ENCODE peak calls at places on chromosomes 3 and 15, in seven cellular contexts. T is stimulated activated CD8-positive, alpha-beta memory T cell treated with anti-CD3 and anti-CD28 coated beads, Interleukin-7, amount 100 ng/mL, for 48 hours; Z is amygdala; F is HFF-Myc; J is adipocyte; G is skeletal muscle cell; I is stimulated activated CD4-positive, alpha-beta T cell treated with anti-CD3 and anti-CD28 coated beads, Interleukin-4, amount 100 ng/mL, for 48 hours. X is an unnamed sample.

GRCh38 chr3:106447902-106448301 is 579.1 kb upstream of the CBLB start:
- DNase-seq in T (no peak), Z (no peak), F (no peak), J (no peak), G (no peak), I (no peak), X (no peak)

GRCh38 chr3:57003676-57004075 is 56.8 kb upstream of the SPATA12 start:
- DNase-seq in T (no peak), Z (no peak), F (no peak), J (no peak), G (no peak), I (no peak), X (no peak)

GRCh38 chr15:27808182-27808581 is 290.9 kb downstream of the OCA2 start:
- DNase-seq in T (no peak), Z (no peak), F (no peak), J (no peak), G (no peak), I (no peak), X (no peak)

GRCh38 chr3:13198480-13198879 is 125.3 kb upstream of the IQSEC1 start:
- DNase-seq in T (no peak), Z (no peak), F (no peak), J (no peak), G (no peak), I (no peak), X (no peak)

GRCh38 chr15:92077353-92078080 is 224.0 kb downstream of the SLCO3A1 start:
- DNase-seq in T (peak), Z (peak), F (no peak), J (peak), G (no peak), I (peak), X (peak)

GRCh38 chr3:152574461-152575079 is 260.4 kb upstream of the P2RY1 start:
- DNase-seq in T (no peak), Z (no peak), F (peak), J (peak), G (no peak), I (peak), X (peak)

GRCh38 chr3:188286087-188286513 is 132.1 kb downstream of the LPP start:
- DNase-seq in T (no peak), Z (no peak), F (peak), J (peak), G (peak), I (no peak), X (no peak)

GRCh38 chr15:34001536-34001935 is 33.2 kb downstream of the CHRM5 start:
- DNase-seq in T (no peak), Z (no peak), F (no peak), J (no peak), G (no peak), I (no peak), X (no peak)

GRCh38 chr3:16286161-16286560 is 21.1 kb downstream of the OXNAD1 start:
- DNase-seq in T (peak), Z (no peak), F (no peak), J (no peak), G (no peak), I (peak), X (no peak)

GRCh38 chr15:38899300-38899699 is 334.7 kb upstream of the RASGRP1 start:
- DNase-seq in T (no peak), Z (no peak), F (no peak), J (peak), G (no peak), I (no peak), X (no peak)

GRCh38 chr3:150227839-150228238 is 180.3 kb upstream of the TSC22D2 start:
- DNase-seq in T (peak), Z (no peak), F (no peak), J (peak), G (no peak), I (peak), X (no peak)

GRCh38 chr3:21734746-21735145 is 16.3 kb downstream of the ZNF385D start:
- DNase-seq in T (no peak), Z (no peak), F (no peak), J (no peak), G (peak), I (no peak), X (no peak)

GRCh38 chr15:100570282-100570681 is 31.7 kb downstream of the LINS1 start:
- DNase-seq in T (no peak), Z (no peak), F (no peak), J (peak), G (no peak), I (no peak), X (no peak)

GRCh38 chr3:120497318-120497717 is 46.5 kb upstream of the FSTL1 start:
- DNase-seq in T (no peak), Z (no peak), F (peak), J (peak), G (peak), I (no peak), X (no peak)

GRCh38 chr15:57772223-57772957 is 65.9 kb downstream of the POLR2M start:
- DNase-seq in T (no peak), Z (no peak), F (peak), J (peak), G (no peak), I (no peak), X (no peak)

GRCh38 chr3:36907911-36908646 is 36.8 kb downstream of the TRANK1 start:
- DNase-seq in T (peak), Z (no peak), F (no peak), J (peak), G (peak), I (peak), X (no peak)

GRCh38 chr15:67253517-67254237 is 784 bp downstream of the AAGAB start:
- DNase-seq in T (no peak), Z (no peak), F (no peak), J (peak), G (no peak), I (no peak), X (no peak)

GRCh38 chr15:62607643-62608042 is 434.9 kb upstream of the TPM1 start:
- DNase-seq in T (no peak), Z (no peak), F (no peak), J (peak), G (no peak), I (no peak), X (no peak)

GRCh38 chr3:175270199-175270837 is 411.2 kb downstream of the NAALADL2 start:
- DNase-seq in T (no peak), Z (no peak), F (no peak), J (peak), G (no peak), I (no peak), X (no peak)

GRCh38 chr3:127150915-127151564 is 41.9 kb upstream of the PRR23E start:
- DNase-seq in T (no peak), Z (no peak), F (no peak), J (no peak), G (no peak), I (no peak), X (no peak)

GRCh38 chr3:7385635-7386034 is 524.7 kb downstream of the GRM7 start:
- DNase-seq in T (no peak), Z (no peak), F (no peak), J (no peak), G (no peak), I (no peak), X (no peak)

GRCh38 chr3:52407779-52408178 is 37.1 kb downstream of the SEMA3G start:
- DNase-seq in T (no peak), Z (no peak), F (no peak), J (no peak), G (no peak), I (no peak), X (no peak)

GRCh38 chr3:67647390-67647878 is 7.0 kb downstream of the SUCLG2 start:
- DNase-seq in T (no peak), Z (no peak), F (peak), J (peak), G (peak), I (no peak), X (no peak)

GRCh38 chr15:101138913-101139880 is 112.7 kb downstream of the CHSY1 start:
- DNase-seq in T (no peak), Z (no peak), F (no peak), J (peak), G (peak), I (no peak), X (no peak)

GRCh38 chr3:83065861-83066260 is 1304.4 kb upstream of the GBE1 start:
- DNase-seq in T (no peak), Z (no peak), F (no peak), J (no peak), G (no peak), I (no peak), X (no peak)

GRCh38 chr3:127762077-127762786 is 60.1 kb downstream of the MGLL start:
- DNase-seq in T (no peak), Z (no peak), F (no peak), J (no peak), G (no peak), I (no peak), X (no peak)

GRCh38 chr3:56012732-56013131 is 455.5 kb downstream of the ERC2 start:
- DNase-seq in T (no peak), Z (no peak), F (no peak), J (no peak), G (no peak), I (no peak), X (no peak)

GRCh38 chr3:10531031-10531430 is 25.6 kb upstream of the ATP2B2 start:
- DNase-seq in T (no peak), Z (no peak), F (no peak), J (no peak), G (no peak), I (no peak), X (no peak)

GRCh38 chr3:147514366-147514765 is 105.2 kb downstream of the ZIC1 start:
- DNase-seq in T (no peak), Z (no peak), F (no peak), J (no peak), G (no peak), I (no peak), X (no peak)

GRCh38 chr3:117101697-117102096 is 392.1 kb downstream of the TUSC7 start:
- DNase-seq in T (no peak), Z (no peak), F (no peak), J (no peak), G (no peak), I (no peak), X (no peak)

GRCh38 chr3:12868039-12869024 is 27.0 kb upstream of the RPL32 start:
- DNase-seq in T (peak), Z (peak), F (peak), J (peak), G (peak), I (peak), X (peak)

GRCh38 chr3:70824078-70824477 is 511.6 kb upstream of the MDFIC2 start:
- DNase-seq in T (no peak), Z (no peak), F (no peak), J (no peak), G (peak), I (no peak), X (no peak)

GRCh38 chr15:40483919-40484318 is 13.1 kb downstream of the CHST14 start:
- DNase-seq in T (no peak), Z (no peak), F (no peak), J (no peak), G (no peak), I (no peak), X (no peak)

X was measured in dorsolateral prefrontal cortex.